ENCODE peak calls at places on chromosomes 2 and 18, in ten cellular contexts. T is Daoy; S is NCI-H1105 treated with DMSO at 0.1 percent for 48 hours; N is activated CD8-positive, alpha-beta memory T cell treated with anti-CD3 and anti-CD28 coated beads for 48 hours; U is central memory CD8-positive, alpha-beta T cell; A is AG04450; R is AG09319; Z is NCI-H774; X is iPS-NIHi11; C is NCI-H1092. G is an unnamed sample.

GRCh38 chr2:76450024-76450475 is 739.3 kb upstream of the GCFC2 start:
- DNase-seq in U (no peak), X (no peak), R (no peak), Z (no peak), N (no peak), C (no peak), A (no peak), T (no peak), S (no peak), G (no peak)

GRCh38 chr2:86285981-86286380 is 51.4 kb downstream of the REEP1 start:
- DNase-seq in U (no peak), C (no peak), A (no peak), R (no peak), T (no peak), S (no peak), Z (no peak), N (no peak), X (no peak), G (no peak)

GRCh38 chr2:3187467-3187866 is 190.2 kb downstream of the EIPR1 start:
- DNase-seq in X (no peak), S (no peak), R (no peak), N (no peak), A (no peak), U (no peak), Z (no peak), T (no peak), C (no peak), G (no peak)

GRCh38 chr2:109422758-109423500 is 190.8 kb downstream of the SEPTIN10 start:
- DNase-seq in N (no peak), T (no peak), X (no peak), R (no peak), U (no peak), C (no peak), A (no peak), S (no peak), Z (no peak), G (no peak)

GRCh38 chr2:215461836-215462532 is 26.1 kb upstream of the FN1 start:
- DNase-seq in U (no peak), R (no peak), N (no peak), S (no peak), T (peak), Z (no peak), A (no peak), C (no peak), X (no peak), G (peak)

GRCh38 chr2:20213651-20214565 is 11.0 kb downstream of the SDC1 start:
- DNase-seq in C (peak), S (peak), Z (peak), A (no peak), X (no peak), R (no peak), T (no peak), N (no peak), U (no peak), G (peak)

GRCh38 chr18:79396431-79397287 is 929 bp downstream of the NFATC1 start:
- DNase-seq in A (no peak), X (no peak), N (no peak), S (no peak), T (peak), U (no peak), R (no peak), Z (no peak), C (no peak), G (peak)

GRCh38 chr2:120779781-120780283 is 44.2 kb downstream of the GLI2 start:
- DNase-seq in S (no peak), C (no peak), T (peak), U (no peak), A (peak), X (no peak), Z (no peak), R (no peak), N (no peak), G (peak)

GRCh38 chr2:46416739-46417403 is 62.5 kb upstream of the TMEM247 start:
- DNase-seq in N (no peak), U (no peak), A (no peak), S (no peak), Z (no peak), X (no peak), R (no peak), C (no peak), T (no peak), G (no peak)

GRCh38 chr2:240687741-240688562 is 3.7 kb upstream of the AQP12A start:
- DNase-seq in R (no peak), C (no peak), X (no peak), S (no peak), T (no peak), U (no peak), Z (no peak), N (no peak), A (no peak), G (no peak)

GRCh38 chr2:28567076-28567471 is 71.2 kb downstream of the PLB1 start:
- DNase-seq in S (peak), X (peak), T (peak), C (peak), A (no peak), U (no peak), N (no peak), Z (peak), R (no peak), G (no peak)

GRCh38 chr18:4549164-4549920 is 94.2 kb upstream of the DLGAP1 start:
- DNase-seq in C (no peak), Z (no peak), R (no peak), A (no peak), N (no peak), S (no peak), T (peak), X (no peak), U (no peak), G (no peak)

GRCh38 chr2:134327367-134327766 is 73.5 kb downstream of the MGAT5 start:
- DNase-seq in Z (no peak), N (no peak), X (no peak), A (peak), R (no peak), U (no peak), S (no peak), T (no peak), C (no peak), G (peak)

GRCh38 chr2:147641644-147642043 is 203.2 kb upstream of the ACVR2A start:
- DNase-seq in C (no peak), X (no peak), A (no peak), N (no peak), T (no peak), R (no peak), Z (no peak), S (no peak), U (no peak), G (peak)

GRCh38 chr2:231241755-231242507 is 43.5 kb downstream of the ARMC9 start:
- DNase-seq in C (no peak), Z (no peak), N (no peak), A (no peak), U (no peak), S (no peak), X (no peak), R (peak), T (no peak), G (no peak)

GRCh38 chr2:23698733-23699391 is 228.1 kb downstream of the ATAD2B start:
- DNase-seq in S (no peak), U (no peak), A (no peak), N (no peak), T (no peak), R (no peak), Z (no peak), C (no peak), X (no peak), G (no peak)

GRCh38 chr2:236338495-236339184 is 74.4 kb upstream of the ASB18 start:
- DNase-seq in T (peak), R (no peak), U (no peak), A (no peak), N (no peak), Z (no peak), C (no peak), S (no peak), X (peak), G (no peak)

GRCh38 chr2:157363612-157364101 is 38.0 kb upstream of the ERMN start:
- DNase-seq in Z (no peak), R (no peak), N (no peak), U (no peak), A (no peak), C (no peak), T (no peak), X (no peak), S (no peak), G (peak)

GRCh38 chr2:122132292-122132691 is 376.8 kb downstream of the TSN start:
- DNase-seq in U (no peak), T (no peak), N (no peak), C (no peak), X (no peak), S (no peak), R (no peak), A (no peak), Z (no peak), G (no peak)